ENCODE peak calls at places on chromosomes 7 and 10, in four cellular contexts. R, M, E and X are unnamed samples.

GRCh38 chr10:71076473-71077142 is 135.8 kb upstream of the UNC5B start:
- DNase-seq in M (no peak), E (no peak), R (peak), X (no peak)

GRCh38 chr7:11607676-11608075 is 224.3 kb downstream of the THSD7A start:
- DNase-seq in E (no peak), M (no peak), R (no peak), X (no peak)

GRCh38 chr10:58956926-58957325 is 219.5 kb upstream of the PHYHIPL start:
- DNase-seq in E (no peak), M (no peak), R (no peak), X (no peak)

GRCh38 chr7:94701555-94701973 is 45.6 kb upstream of the SGCE start:
- DNase-seq in R (no peak), M (no peak), E (no peak), X (peak)

GRCh38 chr10:125548356-125548755 is 134.6 kb downstream of the TEX36 start:
- DNase-seq in R (peak), M (no peak), E (no peak), X (no peak)

GRCh38 chr10:110993024-110993693 is 73.8 kb downstream of the SHOC2 start:
- DNase-seq in R (no peak), M (no peak), E (peak), X (peak)

GRCh38 chr10:93422121-93422520 is 60.0 kb downstream of the MYOF start:
- DNase-seq in R (no peak), E (no peak), M (no peak), X (no peak)

GRCh38 chr7:124101173-124101768 is 68.4 kb upstream of the TMEM229A start:
- DNase-seq in E (peak), M (no peak), R (no peak), X (peak)

GRCh38 chr7:50212016-50212325 is 92.5 kb upstream of the IKZF1 start:
- DNase-seq in R (peak), E (no peak), M (no peak), X (no peak)

GRCh38 chr7:27251513-27252306 is 9.1 kb downstream of the EVX1 start:
- DNase-seq in E (no peak), M (no peak), R (no peak), X (no peak)

GRCh38 chr7:121126801-121127534 is 138.5 kb downstream of the CPED1 start:
- DNase-seq in M (no peak), R (no peak), E (peak), X (no peak)

GRCh38 chr7:1533569-1534329 is 3.2 kb downstream of the MAFK start:
- DNase-seq in E (peak), M (no peak), R (no peak), X (peak)

GRCh38 chr10:124650820-124651401 is 93.3 kb downstream of the FAM53B start:
- DNase-seq in M (no peak), R (no peak), E (no peak), X (no peak)

GRCh38 chr7:52639126-52639525 is 396.3 kb upstream of the POM121L12 start:
- DNase-seq in E (no peak), R (no peak), M (no peak), X (no peak)

GRCh38 chr10:124677871-124678565 is 66.2 kb downstream of the FAM53B start:
- DNase-seq in R (no peak), E (no peak), M (no peak), X (no peak)

GRCh38 chr10:2611603-2612002 is 455.7 kb upstream of the PFKP start:
- DNase-seq in R (no peak), E (no peak), M (no peak), X (no peak)

GRCh38 chr10:25661632-25662031 is 272.4 kb upstream of the MYO3A start:
- DNase-seq in R (no peak), E (no peak), M (no peak), X (no peak)

GRCh38 chr10:118430190-118430589 is 88.1 kb upstream of the FAM204A start:
- DNase-seq in E (no peak), M (no peak), R (peak), X (no peak)

GRCh38 chr10:80493482-80494021 is 39.4 kb downstream of the TSPAN14 start:
- DNase-seq in R (no peak), M (no peak), E (no peak), X (no peak)

GRCh38 chr7:142012825-142013506 is 17.3 kb downstream of the MGAM start:
- DNase-seq in R (no peak), M (no peak), E (peak), X (peak)

GRCh38 chr7:4058158-4058557 is 623.9 kb upstream of the FOXK1 start:
- DNase-seq in M (no peak), E (no peak), R (no peak), X (no peak)

GRCh38 chr10:77553966-77554365 is 83.6 kb downstream of the KCNMA1 start:
- DNase-seq in R (no peak), E (peak), M (no peak), X (no peak)

GRCh38 chr10:18233775-18234174 is 93.6 kb downstream of the CACNB2 start:
- DNase-seq in M (no peak), R (peak), E (peak), X (no peak)

GRCh38 chr10:95264227-95265051 is 26.4 kb downstream of the PDLIM1 start:
- DNase-seq in M (no peak), R (no peak), E (no peak), X (peak)